ENCODE peak calls at places on chromosomes 5 and 9, in seven cellular contexts. M is CD4-positive, alpha-beta T cell; G is activated naive CD4-positive, alpha-beta T cell; X is stimulated activated CD8-positive, alpha-beta memory T cell treated with anti-CD3 and anti-CD28 coated beads, Interleukin-15, amount 100 ng/mL, for 1 hour; I is right lobe of liver; K is HTR-8/SVneo; R is NK-92 treated with Interleukin-12 subunit alpha and Interleukin-12 subunit beta, amount 100 ng/mL, for 24 hours. T is an unnamed sample.
A peak's percentile ranks its signal among the peaks of the same experiment; 100 is the strongest.

GRCh38 chr5:56176155-56176798 is 56.9 kb downstream of the ANKRD55 start:
- DNase-seq in M (no peak), G (no peak), X (no peak), R (no peak), I (no peak), K (no peak), T (peak; percentile 68)

GRCh38 chr5:50963647-50964584 is 297.5 kb downstream of the PARP8 start:
- DNase-seq in G (no peak), R (no peak), X (no peak), I (no peak), K (no peak), M (no peak), T (no peak)

GRCh38 chr5:11892832-11893231 is 11.4 kb downstream of the CTNND2 start:
- DNase-seq in K (no peak), X (no peak), I (no peak), G (no peak), R (no peak), M (no peak), T (no peak)

GRCh38 chr5:14158890-14159666 is 15.9 kb downstream of the TRIO start:
- DNase-seq in K (no peak), X (no peak), R (no peak), M (no peak), G (no peak), I (no peak), T (no peak)

GRCh38 chr9:71937898-71938297 is 26.5 kb downstream of the C9orf85 start:
- DNase-seq in I (no peak), R (no peak), M (no peak), X (no peak), G (no peak), K (no peak), T (peak; percentile 5)

GRCh38 chr5:52800394-52801213 is 12.9 kb downstream of the ITGA1 start:
- DNase-seq in M (peak; percentile 43), I (peak; percentile 77), G (peak; percentile 28), R (peak; percentile 50), X (no peak), K (no peak), T (peak; percentile 57)

GRCh38 chr9:36416870-36417269 is 16.8 kb upstream of the RNF38 start:
- DNase-seq in G (no peak), I (no peak), R (no peak), X (no peak), M (no peak), K (no peak), T (no peak)

GRCh38 chr5:65821966-65822365 is 100.0 kb downstream of the NLN start:
- DNase-seq in R (no peak), K (no peak), M (no peak), X (no peak), G (no peak), I (no peak), T (no peak)

GRCh38 chr5:66356011-66356565 is 212.0 kb downstream of the SREK1 start:
- DNase-seq in R (no peak), I (no peak), M (no peak), G (no peak), X (no peak), K (no peak), T (peak; percentile 48)

GRCh38 chr5:140223567-140223966 is 48.6 kb downstream of the CYSTM1 start:
- DNase-seq in I (no peak), M (no peak), X (no peak), K (no peak), G (no peak), R (no peak), T (no peak)